ENCODE peak calls at places on chromosomes 12 and 14, in five cellular contexts. One of them, this sample, is unnamed.

GRCh38 chr14:65745396-65746190 is 333.1 kb downstream of the FUT8 start:
- DNase-seq in aorta: no peak
- DNase-seq in ascending aorta: no peak
- DNase-seq in body of pancreas: no peak
- DNase-seq in ovary: no peak
- DNase-seq in this sample: no peak

GRCh38 chr14:60183724-60184596 is 18.8 kb upstream of the DHRS7 start:
- DNase-seq in ascending aorta: no peak
- DNase-seq in ovary: no peak
- DNase-seq in aorta: no peak
- DNase-seq in body of pancreas: no peak
- DNase-seq in this sample: peak; percentile 24

GRCh38 chr14:63435838-63436237 is 107.3 kb downstream of the PPP2R5E start:
- DNase-seq in ascending aorta: peak; percentile 88
- DNase-seq in body of pancreas: peak; percentile 69
- DNase-seq in aorta: peak; percentile 82
- DNase-seq in ovary: peak; percentile 67
- DNase-seq in this sample: peak; percentile 24

GRCh38 chr12:26471560-26471959 is 276.2 kb downstream of the SSPN start:
- DNase-seq in ascending aorta: no peak
- DNase-seq in aorta: no peak
- DNase-seq in body of pancreas: no peak
- DNase-seq in ovary: no peak
- DNase-seq in this sample: no peak

GRCh38 chr12:74963867-74964331 is 245.7 kb downstream of the KCNC2 start:
- DNase-seq in body of pancreas: no peak
- DNase-seq in aorta: no peak
- DNase-seq in ascending aorta: no peak
- DNase-seq in ovary: no peak
- DNase-seq in this sample: no peak

GRCh38 chr14:72740966-72741835 is 152.7 kb downstream of the DPF3 start:
- DNase-seq in ascending aorta: peak; percentile 21
- DNase-seq in body of pancreas: no peak
- DNase-seq in ovary: no peak
- DNase-seq in aorta: no peak
- DNase-seq in this sample: no peak

GRCh38 chr12:113190761-113191160 is 5.2 kb downstream of the RITA1 start:
- DNase-seq in body of pancreas: no peak
- DNase-seq in aorta: no peak
- DNase-seq in ovary: no peak
- DNase-seq in ascending aorta: no peak
- DNase-seq in this sample: peak; percentile 87

GRCh38 chr12:48779869-48780268 is 9.0 kb downstream of the ADCY6 start:
- DNase-seq in body of pancreas: no peak
- DNase-seq in ovary: peak; percentile 68
- DNase-seq in aorta: peak; percentile 89
- DNase-seq in ascending aorta: peak; percentile 94
- DNase-seq in this sample: no peak

GRCh38 chr12:119393685-119394084 is 59.2 kb downstream of the CCDC60 start:
- DNase-seq in body of pancreas: no peak
- DNase-seq in ovary: no peak
- DNase-seq in ascending aorta: no peak
- DNase-seq in aorta: no peak
- DNase-seq in this sample: no peak

GRCh38 chr14:50139192-50139591 is 22.8 kb upstream of the VCPKMT start:
- DNase-seq in aorta: no peak
- DNase-seq in ovary: no peak
- DNase-seq in ascending aorta: no peak
- DNase-seq in body of pancreas: no peak
- DNase-seq in this sample: no peak

GRCh38 chr12:57846285-57846576 is 298 bp downstream of the CTDSP2 start:
- DNase-seq in aorta: no peak
- DNase-seq in ovary: no peak
- DNase-seq in ascending aorta: no peak
- DNase-seq in body of pancreas: no peak
- DNase-seq in this sample: no peak

GRCh38 chr12:81800298-81801148 is 41.4 kb upstream of the PPFIA2 start:
- DNase-seq in ovary: no peak
- DNase-seq in body of pancreas: no peak
- DNase-seq in aorta: no peak
- DNase-seq in ascending aorta: peak; percentile 75
- DNase-seq in this sample: no peak

GRCh38 chr14:39680777-39681176 is 248.5 kb upstream of the FBXO33 start:
- DNase-seq in aorta: no peak
- DNase-seq in ovary: no peak
- DNase-seq in body of pancreas: no peak
- DNase-seq in ascending aorta: no peak
- DNase-seq in this sample: no peak

GRCh38 chr12:67449591-67450052 is 180.5 kb downstream of the CAND1 start:
- DNase-seq in ascending aorta: no peak
- DNase-seq in aorta: no peak
- DNase-seq in body of pancreas: no peak
- DNase-seq in ovary: no peak
- DNase-seq in this sample: no peak

GRCh38 chr12:32462908-32463307 is 63.5 kb downstream of the FGD4 start:
- DNase-seq in aorta: no peak
- DNase-seq in body of pancreas: no peak
- DNase-seq in ascending aorta: no peak
- DNase-seq in ovary: no peak
- DNase-seq in this sample: no peak

GRCh38 chr12:47223848-47224213 is 144.1 kb upstream of the AMIGO2 start:
- DNase-seq in body of pancreas: peak; percentile 73
- DNase-seq in ovary: peak; percentile 71
- DNase-seq in aorta: no peak
- DNase-seq in ascending aorta: no peak
- DNase-seq in this sample: no peak

GRCh38 chr12:124720687-124721500 is 142.8 kb downstream of the SCARB1 start:
- DNase-seq in aorta: no peak
- DNase-seq in body of pancreas: peak; percentile 49
- DNase-seq in ascending aorta: no peak
- DNase-seq in ovary: no peak
- DNase-seq in this sample: peak; percentile 91

GRCh38 chr12:104632724-104633181 is 176.0 kb downstream of the CHST11 start:
- DNase-seq in body of pancreas: no peak
- DNase-seq in ascending aorta: no peak
- DNase-seq in ovary: no peak
- DNase-seq in aorta: no peak
- DNase-seq in this sample: no peak

GRCh38 chr12:93245543-93245942 is 132.2 kb upstream of the NUDT4 start:
- DNase-seq in ascending aorta: no peak
- DNase-seq in aorta: no peak
- DNase-seq in ovary: no peak
- DNase-seq in body of pancreas: no peak
- DNase-seq in this sample: no peak

GRCh38 chr14:48814562-48814961 is 771.6 kb downstream of the RPS29 start:
- DNase-seq in ascending aorta: no peak
- DNase-seq in body of pancreas: no peak
- DNase-seq in ovary: no peak
- DNase-seq in aorta: no peak
- DNase-seq in this sample: no peak

GRCh38 chr12:122827258-122827657 is 8.0 kb upstream of the HIP1R start:
- DNase-seq in ascending aorta: no peak
- DNase-seq in body of pancreas: no peak
- DNase-seq in ovary: no peak
- DNase-seq in aorta: no peak
- DNase-seq in this sample: no peak

GRCh38 chr12:132117558-132117875 is 26.6 kb downstream of the DDX51 start:
- DNase-seq in aorta: no peak
- DNase-seq in ovary: no peak
- DNase-seq in ascending aorta: no peak
- DNase-seq in body of pancreas: no peak
- DNase-seq in this sample: peak; percentile 70

GRCh38 chr12:26736563-26737486 is 96.2 kb downstream of the ITPR2 start:
- DNase-seq in body of pancreas: peak; percentile 22
- DNase-seq in aorta: no peak
- DNase-seq in ascending aorta: no peak
- DNase-seq in ovary: no peak
- DNase-seq in this sample: no peak

GRCh38 chr12:24742378-24742777 is 206.5 kb downstream of the BCAT1 start:
- DNase-seq in body of pancreas: no peak
- DNase-seq in aorta: no peak
- DNase-seq in ascending aorta: peak; percentile 63
- DNase-seq in ovary: no peak
- DNase-seq in this sample: no peak

GRCh38 chr12:22588817-22589216 is 36.2 kb upstream of the ETNK1 start:
- DNase-seq in body of pancreas: no peak
- DNase-seq in aorta: no peak
- DNase-seq in ovary: no peak
- DNase-seq in ascending aorta: no peak
- DNase-seq in this sample: no peak

GRCh38 chr14:101962503-101962874 is 1.9 kb upstream of the DYNC1H1 start:
- DNase-seq in aorta: no peak
- DNase-seq in ovary: no peak
- DNase-seq in body of pancreas: peak; percentile 92
- DNase-seq in ascending aorta: no peak
- DNase-seq in this sample: peak; percentile 96

GRCh38 chr14:101961746-101962502 is 2.4 kb upstream of the DYNC1H1 start:
- DNase-seq in body of pancreas: no peak
- DNase-seq in ascending aorta: no peak
- DNase-seq in ovary: no peak
- DNase-seq in aorta: no peak
- DNase-seq in this sample: no peak

GRCh38 chr14:101964297-101965144 is at the start of gene DYNC1H1:
- DNase-seq in ascending aorta: peak; percentile 96
- DNase-seq in body of pancreas: peak; percentile 92
- DNase-seq in ovary: peak; percentile 99
- DNase-seq in aorta: peak; percentile 99
- DNase-seq in this sample: peak; percentile 100

GRCh38 chr14:101963611-101964296 is 619 bp upstream of the DYNC1H1 start:
- DNase-seq in ascending aorta: no peak
- DNase-seq in aorta: no peak
- DNase-seq in ovary: peak; percentile 53
- DNase-seq in body of pancreas: no peak
- DNase-seq in this sample: no peak

DNA sequence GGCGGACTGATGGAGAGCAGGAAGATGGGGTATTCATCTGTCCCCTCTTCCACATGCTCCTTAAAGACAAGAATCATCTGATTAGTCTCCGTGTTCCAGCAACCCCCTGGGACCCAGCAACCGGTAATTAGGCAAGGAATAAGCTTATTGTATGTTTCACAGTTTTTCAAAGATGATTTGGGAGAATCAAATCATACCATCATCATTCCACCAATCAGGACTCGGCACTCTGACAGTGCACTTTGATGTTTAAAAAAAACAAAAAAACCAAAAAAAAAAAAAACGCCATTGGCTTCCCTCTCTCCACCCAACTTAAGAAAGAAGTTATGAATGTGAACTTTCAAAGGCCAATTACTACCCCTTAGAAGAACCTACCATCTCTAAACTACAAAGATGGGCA is 1.3 kb upstream of the DYNC1H1 start:
- DNase-seq in ovary: no peak
- DNase-seq in aorta: no peak
- DNase-seq in body of pancreas: no peak
- DNase-seq in ascending aorta: no peak
- DNase-seq in this sample: no peak
- H3K4me1 ChIP-seq in ovary: peaks cover 4% of the 10 kb centered on the region
- H3K4me1 ChIP-seq in aorta: no peaks in the 10 kb centered on the region
- H3K4me1 ChIP-seq in body of pancreas: peaks cover 51% of the 10 kb centered on the region
- H3K4me1 ChIP-seq in ascending aorta: peaks cover 2% of the 10 kb centered on the region
- H3K4me1 ChIP-seq in this sample: peaks cover 22% of the 10 kb centered on the region

GRCh38 chr14:54981698-54982097 is 45.2 kb downstream of the WDHD1 start:
- DNase-seq in ascending aorta: no peak
- DNase-seq in aorta: no peak
- DNase-seq in body of pancreas: no peak
- DNase-seq in ovary: no peak
- DNase-seq in this sample: no peak

GRCh38 chr14:54979039-54979438 is 47.9 kb downstream of the WDHD1 start:
- DNase-seq in ovary: no peak
- DNase-seq in body of pancreas: no peak
- DNase-seq in ascending aorta: no peak
- DNase-seq in aorta: no peak
- DNase-seq in this sample: no peak

GRCh38 chr14:54974773-54975414 is 52.0 kb downstream of the WDHD1 start:
- DNase-seq in ascending aorta: no peak
- DNase-seq in body of pancreas: no peak
- DNase-seq in ovary: no peak
- DNase-seq in aorta: no peak
- DNase-seq in this sample: no peak

GRCh38 chr14:54976316-54976715 is 50.6 kb downstream of the WDHD1 start:
- DNase-seq in aorta: no peak
- DNase-seq in ascending aorta: no peak
- DNase-seq in ovary: no peak
- DNase-seq in body of pancreas: no peak
- DNase-seq in this sample: no peak

DNA sequence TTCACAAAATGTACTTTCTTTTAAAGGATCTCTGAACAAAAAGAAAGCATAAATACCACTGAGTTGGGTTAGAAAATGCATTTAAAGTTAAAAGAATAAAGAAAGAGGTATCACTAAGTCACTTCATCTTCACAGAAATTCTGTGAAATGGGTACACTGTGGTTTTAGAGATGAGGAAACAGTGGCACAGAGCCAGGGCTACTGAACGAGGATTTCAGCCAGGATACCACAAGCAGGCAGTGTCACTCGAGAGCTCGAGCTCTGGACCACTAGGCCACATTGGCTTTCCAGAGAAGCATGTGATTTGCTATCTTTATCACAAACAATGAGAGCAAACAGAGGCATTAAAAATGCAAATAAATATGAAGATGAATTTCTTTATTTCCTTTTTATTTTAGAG is 51.0 kb downstream of the WDHD1 start:
- DNase-seq in body of pancreas: no peak
- DNase-seq in aorta: no peak
- DNase-seq in ascending aorta: no peak
- DNase-seq in ovary: no peak
- DNase-seq in this sample: no peak
- H3K4me1 ChIP-seq in body of pancreas: no peaks in the 10 kb centered on the region
- H3K4me1 ChIP-seq in aorta: no peaks in the 10 kb centered on the region
- H3K4me1 ChIP-seq in ascending aorta: no peaks in the 10 kb centered on the region
- H3K4me1 ChIP-seq in ovary: no peaks in the 10 kb centered on the region
- H3K4me1 ChIP-seq in this sample: no peaks in the 10 kb centered on the region

GRCh38 chr12:108826115-108826806 is 31.1 kb downstream of the SSH1 start:
- DNase-seq in body of pancreas: peak; percentile 31
- DNase-seq in ascending aorta: peak; percentile 90
- DNase-seq in aorta: peak; percentile 84
- DNase-seq in ovary: peak; percentile 56
- DNase-seq in this sample: peak; percentile 65
- H3K4me1 ChIP-seq in body of pancreas: peaks cover 18% of the 10 kb centered on the region
- H3K4me1 ChIP-seq in ascending aorta: peaks cover 35% of the 10 kb centered on the region
- H3K4me1 ChIP-seq in aorta: peaks cover 6% of the 10 kb centered on the region
- H3K4me1 ChIP-seq in ovary: peaks cover 14% of the 10 kb centered on the region
- H3K4me1 ChIP-seq in this sample: peaks cover 11% of the 10 kb centered on the region

GRCh38 chr14:74882103-74882920 is 596 bp downstream of the DLST start:
- DNase-seq in ovary: no peak
- DNase-seq in body of pancreas: peak; percentile 45
- DNase-seq in aorta: peak; percentile 84
- DNase-seq in ascending aorta: peak; percentile 77
- DNase-seq in this sample: peak; percentile 30

GRCh38 chr14:74881425-74882102 is at the start of gene DLST:
- DNase-seq in ascending aorta: peak; percentile 90
- DNase-seq in body of pancreas: peak; percentile 88
- DNase-seq in ovary: peak; percentile 89
- DNase-seq in aorta: peak; percentile 96
- DNase-seq in this sample: peak; percentile 91

GRCh38 chr14:74888164-74889158 is 6.7 kb downstream of the DLST start:
- DNase-seq in ascending aorta: no peak
- DNase-seq in aorta: no peak
- DNase-seq in ovary: no peak
- DNase-seq in body of pancreas: no peak
- DNase-seq in this sample: no peak

GRCh38 chr14:74890262-74890661 is 8.5 kb downstream of the DLST start:
- DNase-seq in aorta: no peak
- DNase-seq in body of pancreas: no peak
- DNase-seq in ascending aorta: no peak
- DNase-seq in ovary: no peak
- DNase-seq in this sample: no peak

GRCh38 chr14:74886001-74886400 is 4.3 kb downstream of the DLST start:
- DNase-seq in body of pancreas: no peak
- DNase-seq in ovary: no peak
- DNase-seq in ascending aorta: no peak
- DNase-seq in aorta: no peak
- DNase-seq in this sample: no peak
- H3K4me1 ChIP-seq in body of pancreas: peaks cover 57% of the 10 kb centered on the region
- H3K4me1 ChIP-seq in ovary: peaks cover 12% of the 10 kb centered on the region
- H3K4me1 ChIP-seq in ascending aorta: peaks cover 3% of the 10 kb centered on the region
- H3K4me1 ChIP-seq in aorta: peaks cover 9% of the 10 kb centered on the region
- H3K4me1 ChIP-seq in this sample: no peaks in the 10 kb centered on the region

This sample was measured in BE2C.